ENCODE peak calls at places on chromosomes 4 and X, in six cellular contexts. P is HepG2, I is HCT116, Q is SK-N-SH, Y is K562, V is H1. Z is an unnamed sample.

GRCh38 chr4:3353747-3354454 is 61.1 kb downstream of the RGS12 start:
- DNase-seq in I (no peak), Y (no peak), Q (no peak), P (no peak), V (no peak), Z (no peak)

GRCh38 chr4:39539026-39539690 is 11.9 kb upstream of the UGDH start:
- DNase-seq in P (no peak), V (no peak), Q (no peak), I (no peak), Y (no peak), Z (peak)

GRCh38 chr4:138677212-138677611 is 338.4 kb upstream of the NOCT start:
- DNase-seq in I (no peak), Q (no peak), Y (no peak), V (no peak), P (peak), Z (no peak)

GRCh38 chrX:155048997-155049619 is 21.8 kb downstream of the CMC4 start:
- DNase-seq in Y (peak), Q (peak), P (peak), I (no peak), V (no peak), Z (no peak)

GRCh38 chr4:37299468-37299867 is 54.9 kb downstream of the NWD2 start:
- DNase-seq in P (no peak), Q (no peak), I (no peak), V (no peak), Y (no peak), Z (no peak)

GRCh38 chr4:67886281-67886680 is 2.5 kb upstream of the TMPRSS11D start:
- DNase-seq in I (no peak), V (no peak), Q (no peak), P (no peak), Y (no peak), Z (no peak)

GRCh38 chrX:14290335-14290734 is 239.0 kb upstream of the GLRA2 start:
- DNase-seq in Y (no peak), P (no peak), Q (no peak), V (no peak), I (no peak), Z (no peak)

GRCh38 chr4:98148856-98149255 is 5.6 kb upstream of the STPG2 start:
- DNase-seq in Y (no peak), P (no peak), Q (no peak), V (no peak), I (no peak), Z (no peak)

GRCh38 chr4:129751646-129752045 is 655.7 kb downstream of the C4orf33 start:
- DNase-seq in V (no peak), I (no peak), Q (no peak), P (no peak), Y (no peak), Z (no peak)

GRCh38 chr4:37976991-37977470 is 16.8 kb downstream of the PTTG2 start:
- DNase-seq in P (peak), Q (peak), Y (peak), I (peak), V (peak), Z (peak)

GRCh38 chr4:7988437-7988836 is 48.8 kb upstream of the AFAP1 start:
- DNase-seq in V (no peak), Q (no peak), I (no peak), Y (no peak), P (no peak), Z (no peak)

GRCh38 chrX:72169008-72169728 is 12.4 kb upstream of the PIN4 start:
- DNase-seq in Y (no peak), Q (no peak), P (no peak), V (no peak), I (no peak), Z (no peak)

GRCh38 chr4:7691992-7692391 is 247.7 kb downstream of the AFAP1 start:
- DNase-seq in P (no peak), I (no peak), V (no peak), Y (no peak), Q (peak), Z (no peak)

GRCh38 chr4:48252313-48252712 is 17.3 kb downstream of the TEC start:
- DNase-seq in V (no peak), I (no peak), P (no peak), Q (no peak), Y (no peak), Z (no peak)

GRCh38 chr4:184100297-184100885 is 117.3 kb downstream of the ENPP6 start:
- DNase-seq in P (no peak), I (peak), V (no peak), Y (peak), Q (peak), Z (peak)

GRCh38 chr4:155371432-155372043 is 5.2 kb downstream of the MAP9 start:
- DNase-seq in V (no peak), P (no peak), I (peak), Y (no peak), Q (peak), Z (no peak)

GRCh38 chr4:83552085-83552484 is 16.2 kb downstream of the GPAT3 start:
- DNase-seq in P (peak), Q (no peak), I (no peak), V (no peak), Y (no peak), Z (no peak)

GRCh38 chr4:135050086-135050717 is 848.6 kb upstream of the PABPC4L start:
- DNase-seq in Y (no peak), I (no peak), V (no peak), Q (no peak), P (no peak), Z (no peak)

GRCh38 chrX:2708016-2708415 is 16.9 kb downstream of the CD99 start:
- DNase-seq in I (no peak), Y (no peak), V (no peak), Q (no peak), P (no peak), Z (no peak)

GRCh38 chr4:3516836-3517730 is 15.1 kb downstream of the LRPAP1 start:
- DNase-seq in I (no peak), V (no peak), Q (no peak), P (no peak), Y (no peak), Z (no peak)

GRCh38 chrX:64205441-64205734 is at the start of gene AMER1:
- DNase-seq in Y (no peak), V (no peak), Q (no peak), I (no peak), P (no peak), Z (no peak)

GRCh38 chr4:47471591-47471990 is 8.1 kb upstream of the COMMD8 start:
- DNase-seq in I (no peak), P (peak), V (no peak), Q (no peak), Y (no peak), Z (no peak)

GRCh38 chrX:105821471-105822081 is 763 bp upstream of the NRK start:
- DNase-seq in Q (peak), V (no peak), Y (no peak), I (no peak), P (no peak), Z (peak)

GRCh38 chr4:110106946-110107325 is 91.5 kb downstream of the ELOVL6 start:
- DNase-seq in Q (no peak), P (peak), Y (no peak), I (no peak), V (no peak), Z (no peak)

GRCh38 chr4:5399790-5400421 is 308.5 kb downstream of the EVC2 start:
- DNase-seq in V (no peak), Q (peak), P (peak), I (peak), Y (peak), Z (peak)

GRCh38 chr4:6332042-6332668 is 62.5 kb downstream of the WFS1 start:
- DNase-seq in I (no peak), Y (peak), V (no peak), Q (peak), P (no peak), Z (peak)

GRCh38 chr4:155772459-155773195 is 13.8 kb downstream of the GUCY1B1 start:
- DNase-seq in Y (no peak), I (no peak), Q (no peak), V (no peak), P (no peak), Z (no peak)

GRCh38 chr4:101238706-101239105 is 108.6 kb downstream of the PPP3CA start:
- DNase-seq in Q (no peak), V (no peak), I (no peak), Y (no peak), P (no peak), Z (no peak)

GRCh38 chr4:29560452-29560851 is 1159.7 kb upstream of the PCDH7 start:
- DNase-seq in Y (no peak), V (no peak), Q (no peak), I (no peak), P (no peak), Z (no peak)

GRCh38 chrX:149937881-149938426 is 337 bp downstream of the EOLA2 start:
- DNase-seq in Q (no peak), Y (no peak), I (no peak), V (no peak), P (no peak), Z (no peak)

GRCh38 chrX:43166874-43167273 is 388.9 kb upstream of the PPP1R2C start:
- DNase-seq in Y (no peak), P (peak), Q (no peak), V (no peak), I (no peak), Z (no peak)

GRCh38 chr4:104490770-104491395 is 3.8 kb downstream of the CXXC4 start:
- DNase-seq in V (no peak), P (peak), Y (peak), Q (peak), I (no peak), Z (no peak)

GRCh38 chrX:85570496-85570895 is 191.0 kb upstream of the POF1B start:
- DNase-seq in V (no peak), Y (no peak), Q (no peak), P (no peak), I (no peak), Z (no peak)

GRCh38 chr4:48905363-48906015 is 1.1 kb downstream of the OCIAD2 start:
- DNase-seq in V (no peak), Y (peak), I (no peak), Q (peak), P (peak), Z (peak)

GRCh38 chr4:21728231-21728758 is 220.3 kb downstream of the KCNIP4 start:
- DNase-seq in Y (no peak), V (no peak), P (no peak), I (no peak), Q (no peak), Z (no peak)

GRCh38 chr4:137274404-137274803 is 257.9 kb downstream of the PCDH18 start:
- DNase-seq in Y (no peak), V (no peak), I (no peak), P (no peak), Q (no peak), Z (no peak)

GRCh38 chrX:24956828-24957227 is 58.9 kb downstream of the ARX start:
- DNase-seq in P (no peak), I (no peak), V (no peak), Q (no peak), Y (no peak), Z (peak)

GRCh38 chr4:84451546-84451945 is 47.5 kb downstream of the NKX6-1 start:
- DNase-seq in Y (no peak), P (no peak), Q (no peak), I (no peak), V (no peak), Z (peak)

GRCh38 chrX:19791562-19791961 is 95.8 kb downstream of the SH3KBP1 start:
- DNase-seq in V (no peak), P (no peak), Q (no peak), I (no peak), Y (no peak), Z (no peak)

GRCh38 chrX:49242545-49243066 is 7.3 kb downstream of the CCDC22 start:
- DNase-seq in I (no peak), P (no peak), V (no peak), Q (no peak), Y (no peak), Z (no peak)
- TF ChIP-seq JUND in I (no peak), P (no peak), V (no peak), Q (no peak), Y (no peak), Z (no peak)

DNA sequence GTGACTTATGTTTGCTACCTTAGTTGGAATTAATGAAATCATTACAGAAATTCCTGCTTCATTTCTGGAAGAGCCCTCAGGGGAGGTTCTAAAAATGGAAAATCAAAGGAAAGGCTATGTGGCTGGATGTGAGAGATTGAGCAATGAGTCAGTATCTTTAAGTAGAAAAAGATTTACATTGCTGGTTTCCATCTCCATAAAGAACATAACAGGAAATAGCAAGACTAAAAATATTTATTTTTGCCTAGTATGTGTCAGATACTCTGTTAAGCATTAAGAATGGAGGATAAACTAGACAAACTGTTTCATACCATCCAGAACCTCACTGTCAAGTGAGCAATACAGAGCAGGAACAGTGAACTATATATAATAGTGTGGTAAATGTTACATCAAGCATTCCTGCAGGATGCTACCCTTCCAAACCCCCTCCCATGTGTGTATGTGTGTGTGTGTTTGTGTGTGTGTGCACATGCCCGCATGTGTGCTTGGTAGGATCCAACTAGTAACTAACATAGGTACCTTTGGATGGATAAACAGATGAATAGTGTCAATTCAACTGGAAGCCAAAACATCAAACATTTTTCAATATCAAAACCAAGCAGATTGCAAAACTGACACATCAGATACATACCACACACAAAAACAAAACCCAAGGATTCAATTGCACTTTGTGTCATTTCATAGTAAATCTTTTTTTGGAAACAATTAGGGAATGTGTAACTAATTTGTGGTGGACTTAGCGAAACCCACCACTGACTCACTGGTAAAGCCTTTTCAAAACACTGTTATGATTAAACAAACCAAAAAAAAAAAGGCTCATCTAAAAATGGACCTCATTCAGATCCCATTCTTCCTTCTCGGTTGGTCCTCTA is 223.4 kb downstream of the SHROOM3 start:
- DNase-seq in Y (no peak), Q (no peak), V (no peak), I (no peak), P (no peak), Z (no peak)
- TF ChIP-seq JUND in Y (no peak), Q (peak), V (no peak), I (no peak), P (no peak), Z (no peak)

GRCh38 chrX:103063918-103064434 is at the start of gene BEX1:
- DNase-seq in P (peak), Y (no peak), I (no peak), V (peak), Q (peak), Z (no peak)
- TF ChIP-seq JUND in P (no peak), Y (no peak), I (no peak), V (no peak), Q (no peak), Z (no peak)

DNA sequence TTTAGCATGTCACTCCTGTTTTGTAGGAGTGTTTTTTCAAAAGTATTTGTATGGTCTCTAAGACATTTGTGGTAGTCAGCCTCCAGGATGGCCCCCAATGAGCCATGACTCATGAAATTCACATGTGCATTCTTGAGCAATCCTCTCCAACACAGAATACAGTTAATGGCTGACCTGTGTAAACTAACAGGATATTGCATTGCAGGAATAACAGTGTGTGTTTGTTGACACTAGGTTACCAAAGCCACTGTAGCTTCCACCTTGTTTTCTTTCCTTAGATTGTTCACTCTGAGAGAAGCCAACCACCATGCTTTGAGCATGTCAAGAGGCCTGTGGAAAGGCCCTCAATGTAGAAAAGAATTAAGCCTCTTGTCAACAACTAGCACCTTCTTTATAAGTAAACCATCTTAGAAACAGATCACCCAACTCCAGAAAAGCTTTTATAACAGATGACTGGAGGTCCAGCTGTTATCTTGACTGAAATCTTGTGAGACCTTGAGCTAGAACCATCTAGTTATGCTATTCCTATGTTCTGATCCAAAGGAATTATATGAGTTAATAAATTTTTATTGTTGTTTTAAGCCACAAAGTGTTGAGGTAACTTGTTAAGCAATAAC is 28.5 kb downstream of the TBCK start:
- DNase-seq in V (no peak), Q (no peak), Y (no peak), I (no peak), P (peak), Z (no peak)
- TF ChIP-seq JUND in V (no peak), Q (no peak), Y (no peak), I (no peak), P (peak), Z (no peak)

DNA sequence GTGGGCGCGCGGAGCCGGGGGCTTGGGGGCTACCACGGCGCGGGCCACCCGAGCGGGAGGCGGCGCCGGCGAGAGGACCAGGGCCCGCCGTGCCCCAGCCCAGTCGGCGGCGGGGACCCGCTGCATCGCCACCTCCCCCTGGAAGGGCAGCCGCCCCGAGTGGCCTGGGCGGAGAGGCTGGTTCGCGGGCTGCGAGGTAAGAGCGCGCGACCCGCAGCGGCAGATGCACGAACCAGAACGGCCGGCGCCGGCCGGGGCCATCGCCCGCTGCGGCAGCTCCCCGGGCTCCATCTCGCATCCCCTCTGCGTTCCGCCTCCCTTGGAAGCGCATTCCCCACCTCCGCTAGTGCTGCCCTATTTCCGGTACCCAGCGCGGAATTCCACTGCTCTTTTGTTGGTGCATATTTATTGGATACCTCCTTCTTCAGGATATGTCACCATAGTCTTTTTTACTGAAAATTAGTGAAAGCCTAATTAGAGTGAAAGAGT is 742 bp downstream of the PKD2 start:
- DNase-seq in Y (peak), P (peak), Q (peak), I (no peak), V (no peak), Z (peak)
- TF ChIP-seq JUND in Y (no peak), P (no peak), Q (no peak), I (no peak), V (no peak), Z (no peak)